ENCODE peak calls at places on chromosomes 1 and 21, in seven cellular contexts. H is WTC11, M is A549, B is GM12878, A is SK-N-SH, X is HCT116, Q is K562. N is an unnamed sample.

GRCh38 chr1:38476111-38476783 is 383.3 kb downstream of the RRAGC start:
- DNase-seq in H (peak; percentile 64), M (no peak), B (no peak), A (peak; percentile 27), X (no peak), Q (no peak), N (no peak)

GRCh38 chr1:180928272-180929230 is 15.9 kb downstream of the KIAA1614 start:
- DNase-seq in H (no peak), M (no peak), B (no peak), A (peak; percentile 58), X (no peak), Q (no peak), N (no peak)

GRCh38 chr1:31421404-31422040 is 8.5 kb downstream of the SERINC2 start:
- DNase-seq in H (peak; percentile 65), M (peak; percentile 36), B (no peak), A (no peak), X (no peak), Q (peak; percentile 53), N (no peak)

GRCh38 chr1:193123751-193124150 is 1.9 kb downstream of the CDC73 start:
- DNase-seq in H (no peak), M (no peak), B (no peak), A (no peak), X (no peak), Q (no peak), N (no peak)

GRCh38 chr21:37145635-37146111 is 72.6 kb downstream of the TTC3 start:
- DNase-seq in H (no peak), M (no peak), B (no peak), A (no peak), X (peak; percentile 19), Q (peak; percentile 37), N (no peak)

GRCh38 chr1:153678519-153679336 is at the start of gene NPR1:
- DNase-seq in H (peak; percentile 62), M (peak; percentile 53), B (no peak), A (peak; percentile 79), X (no peak), Q (no peak), N (peak; percentile 60)

GRCh38 chr1:235735630-235736029 is 86.0 kb upstream of the GNG4 start:
- DNase-seq in H (no peak), M (no peak), B (no peak), A (no peak), X (no peak), Q (no peak), N (no peak)

GRCh38 chr1:36306902-36307456 is 811 bp downstream of the SH3D21 start:
- DNase-seq in H (peak; percentile 98), M (peak; percentile 87), B (peak; percentile 80), A (peak; percentile 99), X (peak; percentile 72), Q (peak; percentile 98), N (peak; percentile 97)

GRCh38 chr1:38571726-38572125 is 287.8 kb downstream of the RRAGC start:
- DNase-seq in H (no peak), M (no peak), B (no peak), A (no peak), X (no peak), Q (no peak), N (no peak)

GRCh38 chr21:46322351-46323226 is 1.1 kb downstream of the C21orf58 start:
- DNase-seq in H (no peak), M (peak; percentile 12), B (no peak), A (no peak), X (no peak), Q (peak; percentile 57), N (peak; percentile 45)

GRCh38 chr1:225603538-225604354 is 49.2 kb downstream of the ENAH start:
- DNase-seq in H (no peak), M (peak; percentile 37), B (no peak), A (no peak), X (peak; percentile 54), Q (no peak), N (no peak)

GRCh38 chr1:203408485-203409229 is 57.7 kb upstream of the FMOD start:
- DNase-seq in H (no peak), M (peak; percentile 7), B (no peak), A (no peak), X (no peak), Q (peak; percentile 8), N (no peak)

GRCh38 chr1:201084171-201084766 is 28.0 kb downstream of the CACNA1S start:
- DNase-seq in H (no peak), M (no peak), B (no peak), A (no peak), X (no peak), Q (no peak), N (no peak)

GRCh38 chr1:79322511-79323027 is 316.0 kb upstream of the ADGRL4 start:
- DNase-seq in H (no peak), M (no peak), B (no peak), A (no peak), X (no peak), Q (no peak), N (no peak)

GRCh38 chr1:184051485-184052193 is at the start of gene TSEN15:
- DNase-seq in H (peak; percentile 76), M (peak; percentile 84), B (peak; percentile 40), A (peak; percentile 86), X (peak; percentile 61), Q (peak; percentile 92), N (no peak)

GRCh38 chr1:206734499-206735142 is 36.0 kb upstream of the IL19 start:
- DNase-seq in H (peak; percentile 87), M (peak; percentile 43), B (no peak), A (peak; percentile 83), X (peak; percentile 12), Q (peak; percentile 72), N (no peak)

GRCh38 chr1:169899519-169900217 is 6.0 kb upstream of the SCYL3 start:
- DNase-seq in H (no peak), M (no peak), B (no peak), A (no peak), X (peak; percentile 34), Q (no peak), N (no peak)

GRCh38 chr1:246176126-246177024 is 330.7 kb downstream of the SMYD3 start:
- DNase-seq in H (no peak), M (no peak), B (no peak), A (no peak), X (no peak), Q (no peak), N (no peak)

GRCh38 chr1:239197871-239198270 is 188.5 kb upstream of the CHRM3 start:
- DNase-seq in H (no peak), M (no peak), B (no peak), A (no peak), X (no peak), Q (no peak), N (no peak)

GRCh38 chr1:239858058-239858457 is 233.6 kb upstream of the FMN2 start:
- DNase-seq in H (no peak), M (peak; percentile 17), B (no peak), A (no peak), X (no peak), Q (no peak), N (no peak)

GRCh38 chr1:3702990-3703728 is 49.1 kb upstream of the CCDC27 start:
- DNase-seq in H (no peak), M (no peak), B (no peak), A (peak; percentile 78), X (no peak), Q (no peak), N (no peak)

GRCh38 chr1:180277476-180278192 is 47.6 kb downstream of the LHX4 start:
- DNase-seq in H (no peak), M (no peak), B (no peak), A (no peak), X (no peak), Q (no peak), N (no peak)

GRCh38 chr1:174134000-174134659 is 25.2 kb upstream of the RABGAP1L start:
- DNase-seq in H (no peak), M (no peak), B (no peak), A (no peak), X (no peak), Q (no peak), N (no peak)

DNA sequence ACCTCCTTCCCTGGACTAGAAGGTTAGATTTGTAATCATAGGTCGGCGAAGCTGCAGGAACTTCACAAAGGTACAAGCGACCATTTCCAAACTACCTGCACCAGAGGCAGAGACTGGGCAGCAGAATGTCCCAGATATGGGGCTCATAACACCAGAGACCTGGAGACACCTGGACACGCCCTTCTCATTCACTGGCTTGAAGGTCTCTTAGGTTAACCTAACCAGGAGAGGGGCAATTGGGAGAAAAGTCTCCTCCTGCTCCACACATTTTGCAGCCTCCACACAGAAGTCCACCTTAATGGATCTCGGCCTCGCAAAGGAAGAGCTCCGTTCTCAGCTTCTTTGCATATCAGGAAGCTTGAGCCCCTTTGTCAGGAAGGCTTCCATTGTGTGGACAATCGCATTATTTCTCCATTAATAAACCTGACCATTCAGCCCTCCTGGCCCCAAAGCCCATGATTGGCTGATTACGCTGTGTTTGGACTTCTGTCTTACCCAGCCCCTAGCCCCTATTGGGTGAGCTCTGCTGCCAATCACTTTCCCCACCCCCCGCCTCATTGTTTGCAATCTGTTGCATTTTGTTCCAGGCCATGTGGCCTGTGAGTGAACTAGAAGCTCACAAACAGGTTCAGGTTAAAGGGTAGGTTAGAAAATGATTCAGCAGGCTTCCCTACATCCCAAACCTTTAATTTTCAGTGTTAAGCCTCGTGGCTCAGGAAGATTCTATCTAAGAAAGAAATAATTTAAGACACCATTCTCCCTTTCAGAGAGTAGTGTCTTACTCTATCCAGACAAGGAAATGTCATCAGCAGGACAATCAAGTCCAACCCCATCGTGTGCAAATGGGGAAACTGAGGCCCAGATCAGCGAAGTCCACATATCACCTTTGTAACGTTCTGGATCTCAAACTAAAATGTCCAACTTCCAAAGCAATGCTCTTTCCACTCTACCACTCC is 2.8 kb downstream of the MYCL start:
- DNase-seq in H (peak; percentile 87), M (peak; percentile 72), B (no peak), A (peak; percentile 85), X (peak; percentile 75), Q (peak; percentile 95), N (no peak)
- TF ChIP-seq MAX in H (peak; percentile 86), M (no peak), B (no peak), A (no peak), X (peak; percentile 96), Q (peak; percentile 86), N (peak; percentile 92)

GRCh38 chr1:33165209-33165608 is 16.6 kb downstream of the TRIM62 start:
- DNase-seq in H (peak; percentile 85), M (no peak), B (no peak), A (no peak), X (no peak), Q (peak; percentile 76), N (peak; percentile 90)
- TF ChIP-seq MAX in H (no peak), M (no peak), B (no peak), A (no peak), X (no peak), Q (no peak), N (no peak)

DNA sequence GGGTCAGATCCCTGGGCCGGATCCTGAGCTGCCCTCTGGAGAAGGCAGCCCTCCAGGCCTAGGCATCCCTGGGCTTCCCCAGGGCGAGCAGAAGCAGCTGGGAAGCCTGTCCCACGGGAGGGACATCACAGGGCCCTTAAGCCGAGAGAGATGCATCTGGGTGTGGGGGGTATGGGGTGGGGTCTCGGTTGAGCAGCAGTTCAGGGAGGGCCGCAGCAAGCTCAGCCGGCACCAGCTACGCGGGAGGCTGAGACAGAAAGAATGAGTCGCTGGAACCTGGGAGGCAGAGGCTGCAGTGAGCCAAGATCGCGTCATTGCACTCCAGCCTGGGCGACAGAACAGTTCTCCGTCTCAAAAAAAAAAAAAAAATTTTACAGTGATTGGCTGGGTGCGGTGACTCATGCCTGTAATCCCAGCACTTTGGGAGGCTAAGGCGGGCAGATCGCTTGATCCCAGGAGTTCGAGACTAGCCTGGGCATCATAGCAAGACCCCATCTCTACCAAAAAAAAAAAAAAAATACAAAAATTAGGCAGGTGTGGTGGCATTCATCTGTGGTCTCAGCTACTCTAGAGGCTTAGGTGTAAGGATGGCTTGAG is 37.7 kb downstream of the RRP1 start:
- DNase-seq in H (no peak), M (peak; percentile 41), B (no peak), A (no peak), X (peak; percentile 27), Q (peak; percentile 43), N (no peak)
- TF ChIP-seq MAX in H (no peak), M (no peak), B (no peak), A (no peak), X (no peak), Q (no peak), N (no peak)

GRCh38 chr21:35234725-35235124 is 185.6 kb upstream of the RUNX1 start:
- DNase-seq in H (no peak), M (no peak), B (peak; percentile 33), A (no peak), X (no peak), Q (no peak), N (no peak)
- TF ChIP-seq MAX in H (no peak), M (no peak), B (no peak), A (no peak), X (no peak), Q (no peak), N (no peak)

N was measured in H1.